ENCODE peak calls at places on chromosomes 12 and 14, in eight cellular contexts. S is AG08395; V is GM20000; L is NCI-H774; U is nephron progenitor cell; Y is stimulated activated CD8-positive, alpha-beta memory T cell treated with anti-CD3 and anti-CD28 coated beads, Interleukin-7, amount 100 ng/mL, for 1 hour; C is immature natural killer cell; M is COR-L47. W is an unnamed sample.

GRCh38 chr12:17108877-17109520 is 503.0 kb upstream of the LMO3 start:
- DNase-seq in S (no peak), V (no peak), L (no peak), U (no peak), Y (no peak), C (no peak), M (peak; percentile 56), W (no peak)

GRCh38 chr12:89932950-89933349 is 224.3 kb upstream of the ATP2B1 start:
- DNase-seq in S (no peak), V (no peak), L (no peak), U (no peak), Y (no peak), C (no peak), M (no peak), W (no peak)

GRCh38 chr12:94875525-94875924 is 128.0 kb downstream of the NDUFA12 start:
- DNase-seq in S (no peak), V (peak; percentile 76), L (peak; percentile 41), U (no peak), Y (no peak), C (peak; percentile 8), M (peak; percentile 48), W (no peak)

GRCh38 chr14:81303258-81303935 is 82.6 kb upstream of the GTF2A1 start:
- DNase-seq in S (no peak), V (peak; percentile 31), L (peak; percentile 68), U (no peak), Y (no peak), C (no peak), M (peak; percentile 22), W (no peak)

GRCh38 chr12:88957358-88957757 is 377.1 kb upstream of the KITLG start:
- DNase-seq in S (no peak), V (no peak), L (no peak), U (no peak), Y (no peak), C (no peak), M (no peak), W (no peak)

GRCh38 chr12:2064078-2064507 is 11.3 kb downstream of the CACNA1C start:
- DNase-seq in S (no peak), V (peak; percentile 65), L (no peak), U (no peak), Y (no peak), C (peak; percentile 23), M (no peak), W (peak; percentile 43)

GRCh38 chr14:76954371-76954770 is 74.1 kb downstream of the IRF2BPL start:
- DNase-seq in S (no peak), V (no peak), L (no peak), U (no peak), Y (no peak), C (no peak), M (no peak), W (no peak)

GRCh38 chr12:83040339-83040738 is 353.6 kb downstream of the TMTC2 start:
- DNase-seq in S (no peak), V (no peak), L (no peak), U (no peak), Y (no peak), C (no peak), M (no peak), W (no peak)

GRCh38 chr12:19967486-19967885 is 400.9 kb upstream of the PDE3A start:
- DNase-seq in S (peak; percentile 89), V (no peak), L (no peak), U (no peak), Y (no peak), C (no peak), M (peak; percentile 61), W (peak; percentile 82)